ENCODE peak calls at places on chromosomes 7 and 10, in ten cellular contexts. H, B, M, S, X, W, O, U, R and P are unnamed samples. For H3K4me1, the result is how much of the 10 kb centered on the place peaks cover.

GRCh38 chr7:55309040-55309991 is 55.8 kb upstream of the LANCL2 start:
- DNase-seq in H (no peak), B (no peak), M (no peak), S (no peak), X (no peak), W (peak), O (no peak), U (no peak), R (no peak), P (no peak)

GRCh38 chr10:129126955-129127354 is 340.1 kb upstream of the MGMT start:
- DNase-seq in H (no peak), B (no peak), M (no peak), S (no peak), X (no peak), W (no peak), O (no peak), U (no peak), R (no peak), P (no peak)

GRCh38 chr10:74977913-74978847 is 133.3 kb upstream of the SAMD8 start:
- DNase-seq in H (no peak), B (no peak), M (no peak), S (no peak), X (no peak), W (no peak), O (no peak), U (no peak), R (no peak), P (no peak)

GRCh38 chr7:103765891-103766290 is 223.6 kb downstream of the RELN start:
- DNase-seq in H (no peak), B (peak), M (no peak), S (no peak), X (peak), W (no peak), O (no peak), U (no peak), R (no peak), P (no peak)

GRCh38 chr10:107413971-107414370 is 249.5 kb upstream of the SORCS1 start:
- DNase-seq in H (no peak), B (no peak), M (no peak), S (no peak), X (no peak), W (no peak), O (no peak), U (no peak), R (no peak), P (no peak)

GRCh38 chr7:47482013-47482761 is 99.7 kb downstream of the TNS3 start:
- DNase-seq in H (peak), B (peak), M (peak), S (peak), X (no peak), W (no peak), O (no peak), U (peak), R (no peak), P (peak)

GRCh38 chr7:158655931-158656441 is 48.6 kb downstream of the NCAPG2 start:
- DNase-seq in H (no peak), B (no peak), M (no peak), S (no peak), X (no peak), W (no peak), O (no peak), U (no peak), R (no peak), P (peak)

GRCh38 chr7:25541064-25541463 is 312.8 kb upstream of the NPVF start:
- DNase-seq in H (no peak), B (no peak), M (no peak), S (no peak), X (no peak), W (no peak), O (no peak), U (no peak), R (no peak), P (no peak)

GRCh38 chr7:24134535-24134934 is 149.5 kb upstream of the NPY start:
- DNase-seq in H (no peak), B (no peak), M (no peak), S (no peak), X (no peak), W (no peak), O (no peak), U (no peak), R (no peak), P (no peak)

GRCh38 chr10:75663947-75664664 is 232.7 kb downstream of the LRMDA start:
- DNase-seq in H (no peak), B (no peak), M (no peak), S (no peak), X (no peak), W (no peak), O (no peak), U (peak), R (no peak), P (no peak)

GRCh38 chr7:47256016-47256415 is 325.9 kb downstream of the TNS3 start:
- DNase-seq in H (no peak), B (no peak), M (no peak), S (no peak), X (no peak), W (no peak), O (no peak), U (no peak), R (no peak), P (no peak)

GRCh38 chr7:136956671-136957070 is 88.2 kb downstream of the CHRM2 start:
- DNase-seq in H (no peak), B (peak), M (no peak), S (no peak), X (no peak), W (no peak), O (peak), U (peak), R (no peak), P (no peak)

GRCh38 chr10:12768156-12768731 is 233.3 kb downstream of the CCDC3 start:
- DNase-seq in H (no peak), B (peak), M (no peak), S (no peak), X (peak), W (no peak), O (peak), U (no peak), R (no peak), P (no peak)

GRCh38 chr10:86234102-86234501 is 132.5 kb downstream of the GRID1 start:
- DNase-seq in H (no peak), B (no peak), M (no peak), S (no peak), X (no peak), W (no peak), O (no peak), U (no peak), R (no peak), P (no peak)

GRCh38 chr7:88665892-88666514 is 93.5 kb upstream of the ZNF804B start:
- DNase-seq in H (peak), B (no peak), M (no peak), S (no peak), X (peak), W (no peak), O (no peak), U (no peak), R (no peak), P (no peak)

GRCh38 chr7:124188576-124188975 is 155.7 kb upstream of the TMEM229A start:
- DNase-seq in H (no peak), B (no peak), M (no peak), S (no peak), X (no peak), W (no peak), O (no peak), U (no peak), R (no peak), P (no peak)

GRCh38 chr7:116443101-116443523 is 56.4 kb upstream of the CAV2 start:
- DNase-seq in H (peak), B (peak), M (no peak), S (peak), X (no peak), W (no peak), O (peak), U (peak), R (no peak), P (peak)

GRCh38 chr7:13091974-13092707 is 404.7 kb downstream of the ARL4A start:
- DNase-seq in H (no peak), B (peak), M (no peak), S (no peak), X (no peak), W (no peak), O (no peak), U (peak), R (no peak), P (no peak)

GRCh38 chr7:44696728-44697127 is 51.9 kb upstream of the ZMIZ2 start:
- DNase-seq in H (no peak), B (no peak), M (peak), S (no peak), X (no peak), W (no peak), O (no peak), U (no peak), R (no peak), P (no peak)
- TF ChIP-seq CTCF in H (no peak), B (no peak), M (no peak), S (no peak), X (no peak), W (no peak), O (no peak), U (no peak), R (no peak), P (no peak)

GRCh38 chr7:83036721-83037380 is 125.8 kb downstream of the PCLO start:
- DNase-seq in H (no peak), B (no peak), M (no peak), S (no peak), X (no peak), W (no peak), O (no peak), U (no peak), R (no peak), P (no peak)
- H3K27ac ChIP-seq in H (no peak), B (no peak), M (no peak), S (no peak), X (no peak), W (no peak), O (no peak), U (no peak), R (no peak), P (no peak)

GRCh38 chr7:131026297-131027003 is 292.4 kb upstream of the KLF14 start:
- DNase-seq in H (peak), B (peak), M (no peak), S (no peak), X (no peak), W (no peak), O (no peak), U (peak), R (no peak), P (peak)
- H3K4me1 ChIP-seq in H (under half), B (under half), M (under half), S (under half), X (under half), W (under half), O (under half), U (under half), R (under half), P (under half)

GRCh38 chr7:50626971-50627370 is 61.8 kb upstream of the DDC start:
- DNase-seq in H (no peak), B (no peak), M (no peak), S (no peak), X (no peak), W (no peak), O (no peak), U (no peak), R (no peak), P (no peak)
- TF ChIP-seq CTCF in H (no peak), B (no peak), M (no peak), S (no peak), X (peak), W (no peak), O (no peak), U (no peak), R (no peak), P (no peak)

GRCh38 chr7:44985900-44986217 is 7.0 kb upstream of the MYO1G start:
- DNase-seq in H (no peak), B (no peak), M (no peak), S (no peak), X (no peak), W (no peak), O (no peak), U (no peak), R (no peak), P (no peak)
- H3K27ac ChIP-seq in H (peak), B (peak), M (peak), S (peak), X (peak), W (peak), O (peak), U (peak), R (peak), P (peak)

GRCh38 chr10:117132751-117133231 is 5.3 kb downstream of the VAX1 start:
- DNase-seq in H (no peak), B (no peak), M (no peak), S (peak), X (peak), W (no peak), O (no peak), U (no peak), R (no peak), P (no peak)
- H3K4me1 ChIP-seq in H (under half), B (under half), M (under half), S (under half), X (half or more), W (under half), O (under half), U (under half), R (under half), P (under half)

DNA sequence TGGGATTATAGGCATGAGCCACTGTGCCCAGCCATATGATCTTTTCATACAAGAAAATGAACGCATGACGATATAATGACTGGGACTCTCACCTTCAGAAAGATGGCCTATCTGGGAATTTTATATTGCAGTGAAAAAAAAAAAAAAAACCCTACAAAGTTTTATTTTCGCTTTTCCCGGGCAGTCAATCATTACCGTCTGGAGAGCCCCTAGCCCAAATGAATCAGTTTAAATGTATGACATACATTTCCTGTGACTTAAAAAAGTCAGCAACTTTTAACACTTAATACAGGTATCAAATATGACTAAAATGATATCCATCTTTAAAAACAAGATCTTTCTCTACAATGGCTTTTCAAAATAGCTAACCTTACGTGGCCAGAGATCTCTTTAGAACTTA is 48.2 kb upstream of the NMT2 start:
- DNase-seq in H (no peak), B (no peak), M (no peak), S (no peak), X (no peak), W (no peak), O (no peak), U (no peak), R (no peak), P (no peak)
- TF ChIP-seq CTCF in H (no peak), B (no peak), M (no peak), S (no peak), X (no peak), W (no peak), O (no peak), U (no peak), R (no peak), P (no peak)

GRCh38 chr10:119928411-119928810 is 35.9 kb downstream of the SEC23IP start:
- DNase-seq in H (no peak), B (no peak), M (no peak), S (no peak), X (no peak), W (no peak), O (no peak), U (no peak), R (no peak), P (no peak)

GRCh38 chr10:119933179-119933578 is 40.6 kb downstream of the SEC23IP start:
- DNase-seq in H (peak), B (peak), M (no peak), S (peak), X (peak), W (no peak), O (no peak), U (peak), R (no peak), P (no peak)

GRCh38 chr10:119931873-119932272 is 39.3 kb downstream of the SEC23IP start:
- DNase-seq in H (no peak), B (no peak), M (no peak), S (no peak), X (no peak), W (no peak), O (no peak), U (no peak), R (no peak), P (no peak)

GRCh38 chr10:119932631-119933030 is 40.1 kb downstream of the SEC23IP start:
- DNase-seq in H (no peak), B (no peak), M (no peak), S (no peak), X (no peak), W (no peak), O (no peak), U (no peak), R (no peak), P (no peak)
- H3K27ac ChIP-seq in H (no peak), B (no peak), M (no peak), S (no peak), X (peak), W (no peak), O (peak), U (no peak), R (no peak), P (no peak)

GRCh38 chr7:16926283-16926682 is 44.5 kb upstream of the AGR3 start:
- DNase-seq in H (peak), B (peak), M (no peak), S (no peak), X (peak), W (no peak), O (no peak), U (peak), R (peak), P (peak)
- H3K4me1 ChIP-seq in H (under half), B (under half), M (under half), S (under half), X (under half), W (under half), O (under half), U (under half), R (under half), P (under half)